ENCODE peak calls at places on chromosomes 4 and X, in six cellular contexts. A is thoracic aorta, K is neuronal stem cell, F is IMR-90, H is right lobe of liver, D is GM23248. B is an unnamed sample. For H3K27me3, the result is how much of the 10 kb centered on the place peaks cover.

GRCh38 chr4:128177376-128177959 is 110.1 kb downstream of the PGRMC2 start:
- DNase-seq in D (peak), K (no peak), A (no peak), F (no peak), H (no peak), B (no peak)

GRCh38 chr4:85812776-85813175 is 337.8 kb downstream of the ARHGAP24 start:
- DNase-seq in K (no peak), D (peak), H (no peak), F (peak), A (no peak), B (no peak)

GRCh38 chr4:101205878-101206277 is 141.4 kb downstream of the PPP3CA start:
- DNase-seq in H (no peak), D (peak), A (no peak), F (peak), K (no peak), B (no peak)

GRCh38 chr4:56314207-56314915 is 72.9 kb downstream of the AASDH start:
- DNase-seq in F (no peak), D (no peak), H (no peak), A (no peak), K (no peak), B (no peak)

GRCh38 chr4:3486556-3487270 is 23.6 kb downstream of the DOK7 start:
- DNase-seq in A (no peak), K (no peak), D (no peak), H (no peak), F (no peak), B (no peak)

GRCh38 chr4:139816856-139817255 is 151.2 kb downstream of the MGST2 start:
- DNase-seq in F (no peak), K (no peak), D (no peak), H (no peak), A (no peak), B (no peak)

GRCh38 chr4:146643812-146644401 is 5.2 kb downstream of the POU4F2 start:
- DNase-seq in F (peak), A (no peak), H (no peak), K (peak), D (peak), B (no peak)

GRCh38 chr4:105460306-105460705 is 13.6 kb downstream of the PPA2 start:
- DNase-seq in H (no peak), A (no peak), F (no peak), K (no peak), D (no peak), B (no peak)

GRCh38 chrX:149151805-149152757 is 353.0 kb downstream of the IDS start:
- DNase-seq in A (no peak), H (no peak), K (no peak), F (no peak), D (peak), B (no peak)

GRCh38 chr4:52173470-52174055 is 122.5 kb downstream of the SPATA18 start:
- DNase-seq in D (peak), H (peak), F (no peak), A (no peak), K (no peak), B (no peak)

GRCh38 chr4:37793562-37793961 is 32.9 kb upstream of the PGM2 start:
- DNase-seq in A (no peak), D (peak), F (peak), H (no peak), K (no peak), B (no peak)

GRCh38 chr4:176547005-176547404 is 227.2 kb downstream of the SPCS3 start:
- DNase-seq in H (no peak), F (peak), A (no peak), D (peak), K (no peak), B (no peak)

GRCh38 chr4:75036046-75036445 is 103.1 kb downstream of the PARM1 start:
- DNase-seq in D (no peak), K (no peak), A (no peak), H (no peak), F (no peak), B (no peak)

GRCh38 chr4:5798447-5798846 is 87.4 kb downstream of the EVC start:
- DNase-seq in H (no peak), A (no peak), D (peak), K (no peak), F (no peak), B (no peak)

GRCh38 chr4:107379054-107379869 is 340.8 kb downstream of the PAPSS1 start:
- DNase-seq in F (peak), K (no peak), A (no peak), D (peak), H (no peak), B (no peak)

GRCh38 chr4:2788532-2789103 is 4.3 kb upstream of the SH3BP2 start:
- DNase-seq in H (peak), K (no peak), D (peak), F (peak), A (no peak), B (no peak)

GRCh38 chrX:20455001-20455400 is 188.3 kb upstream of the RPS6KA3 start:
- DNase-seq in F (no peak), D (peak), K (no peak), A (no peak), H (no peak), B (no peak)

GRCh38 chrX:55007633-55008032 is 7.5 kb downstream of the APEX2 start:
- DNase-seq in F (peak), H (peak), K (no peak), A (no peak), D (peak), B (no peak)

GRCh38 chr4:6509587-6509986 is 37.2 kb upstream of the PPP2R2C start:
- DNase-seq in D (no peak), F (no peak), K (no peak), H (peak), A (no peak), B (no peak)

GRCh38 chrX:85017721-85018120 is 14.0 kb downstream of the APOOL start:
- DNase-seq in A (no peak), K (no peak), F (no peak), H (no peak), D (no peak), B (no peak)

GRCh38 chrX:45083314-45083713 is 117.4 kb downstream of the DIPK2B start:
- DNase-seq in D (no peak), A (no peak), K (no peak), F (no peak), H (no peak), B (no peak)

GRCh38 chrX:2767631-2768455 is 16.0 kb downstream of the XG start:
- DNase-seq in H (peak), F (peak), A (no peak), K (no peak), D (peak), B (no peak)

GRCh38 chr4:3257691-3258482 is 8.9 kb downstream of the MSANTD1 start:
- DNase-seq in H (no peak), F (peak), K (no peak), A (no peak), D (peak), B (no peak)

GRCh38 chr4:87566276-87566675 is 37.1 kb upstream of the SPARCL1 start:
- DNase-seq in H (no peak), A (no peak), D (no peak), K (no peak), F (no peak), B (no peak)

GRCh38 chr4:184375027-184375426 is 99.3 kb downstream of the IRF2 start:
- DNase-seq in F (peak), A (no peak), H (no peak), K (no peak), D (peak), B (no peak)

GRCh38 chr4:17771284-17771908 is 10.0 kb downstream of the FAM184B start:
- DNase-seq in H (no peak), D (no peak), F (no peak), K (no peak), A (no peak), B (no peak)

GRCh38 chr4:142683503-142683902 is 162.6 kb downstream of the INPP4B start:
- DNase-seq in D (no peak), H (no peak), A (no peak), F (no peak), K (no peak), B (no peak)

GRCh38 chr4:61923179-61923578 is 723.1 kb downstream of the ADGRL3 start:
- DNase-seq in F (no peak), A (no peak), H (no peak), D (no peak), K (no peak), B (no peak)

GRCh38 chr4:184385705-184386141 is 88.6 kb downstream of the IRF2 start:
- DNase-seq in K (no peak), D (no peak), F (no peak), A (no peak), H (peak), B (no peak)

GRCh38 chr4:16524911-16525574 is 298.8 kb upstream of the TAPT1 start:
- DNase-seq in H (no peak), A (no peak), F (peak), D (peak), K (no peak), B (no peak)

GRCh38 chr4:57989430-57989829 is 879.2 kb upstream of the IGFBP7 start:
- DNase-seq in F (no peak), A (no peak), H (no peak), K (no peak), D (no peak), B (no peak)

GRCh38 chr4:6235901-6236625 is 33.6 kb upstream of the WFS1 start:
- DNase-seq in D (no peak), H (peak), A (no peak), K (no peak), F (no peak), B (no peak)

GRCh38 chrX:154121961-154122360 is 22.1 kb upstream of the OPN1LW start:
- DNase-seq in F (no peak), K (no peak), H (no peak), D (no peak), A (no peak), B (no peak)

GRCh38 chrX:148567229-148567628 is 66.8 kb downstream of the AFF2 start:
- DNase-seq in H (no peak), F (peak), K (no peak), A (no peak), D (peak), B (no peak)

DNA sequence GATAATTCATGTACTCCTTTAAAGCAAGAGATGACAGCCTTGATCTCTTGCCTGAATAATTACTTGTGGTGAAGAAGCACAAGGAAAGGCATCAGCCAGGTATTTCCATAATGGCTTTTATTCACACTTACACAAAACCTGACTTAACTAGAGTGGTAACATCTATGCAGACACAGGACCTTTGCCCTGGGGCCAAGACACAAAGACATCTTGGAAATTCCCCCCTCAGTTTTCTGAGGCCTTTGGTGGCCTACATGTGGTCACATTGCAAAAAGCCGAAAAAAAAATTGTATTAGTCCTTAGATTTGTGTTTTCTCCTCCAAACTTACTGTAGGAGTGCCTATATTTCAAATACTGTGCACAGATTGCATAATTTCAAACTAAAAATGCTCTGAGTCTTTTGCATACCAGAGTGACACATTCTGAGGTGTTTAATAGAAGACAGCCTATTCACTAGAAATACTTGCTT is 172.4 kb downstream of the PDGFC start:
- DNase-seq in D (peak), F (peak), H (no peak), A (no peak), K (no peak), B (no peak)
- H3K27ac ChIP-seq in D (peak), F (peak), H (no peak), A (no peak), K (no peak), B (no peak)

GRCh38 chr4:1491630-1492457 is 85.6 kb upstream of the NKX1-1 start:
- DNase-seq in F (no peak), D (no peak), K (no peak), H (peak), A (no peak), B (no peak)

GRCh38 chr4:1494416-1495315 is 88.4 kb upstream of the NKX1-1 start:
- DNase-seq in H (peak), A (no peak), F (no peak), K (no peak), D (no peak), B (no peak)

GRCh38 chr4:1493540-1494287 is 87.5 kb upstream of the NKX1-1 start:
- DNase-seq in H (no peak), F (no peak), D (no peak), K (no peak), A (no peak), B (no peak)

GRCh38 chr4:1490906-1491629 is 84.8 kb upstream of the NKX1-1 start:
- DNase-seq in D (no peak), F (no peak), A (no peak), H (peak), K (no peak), B (no peak)

DNA sequence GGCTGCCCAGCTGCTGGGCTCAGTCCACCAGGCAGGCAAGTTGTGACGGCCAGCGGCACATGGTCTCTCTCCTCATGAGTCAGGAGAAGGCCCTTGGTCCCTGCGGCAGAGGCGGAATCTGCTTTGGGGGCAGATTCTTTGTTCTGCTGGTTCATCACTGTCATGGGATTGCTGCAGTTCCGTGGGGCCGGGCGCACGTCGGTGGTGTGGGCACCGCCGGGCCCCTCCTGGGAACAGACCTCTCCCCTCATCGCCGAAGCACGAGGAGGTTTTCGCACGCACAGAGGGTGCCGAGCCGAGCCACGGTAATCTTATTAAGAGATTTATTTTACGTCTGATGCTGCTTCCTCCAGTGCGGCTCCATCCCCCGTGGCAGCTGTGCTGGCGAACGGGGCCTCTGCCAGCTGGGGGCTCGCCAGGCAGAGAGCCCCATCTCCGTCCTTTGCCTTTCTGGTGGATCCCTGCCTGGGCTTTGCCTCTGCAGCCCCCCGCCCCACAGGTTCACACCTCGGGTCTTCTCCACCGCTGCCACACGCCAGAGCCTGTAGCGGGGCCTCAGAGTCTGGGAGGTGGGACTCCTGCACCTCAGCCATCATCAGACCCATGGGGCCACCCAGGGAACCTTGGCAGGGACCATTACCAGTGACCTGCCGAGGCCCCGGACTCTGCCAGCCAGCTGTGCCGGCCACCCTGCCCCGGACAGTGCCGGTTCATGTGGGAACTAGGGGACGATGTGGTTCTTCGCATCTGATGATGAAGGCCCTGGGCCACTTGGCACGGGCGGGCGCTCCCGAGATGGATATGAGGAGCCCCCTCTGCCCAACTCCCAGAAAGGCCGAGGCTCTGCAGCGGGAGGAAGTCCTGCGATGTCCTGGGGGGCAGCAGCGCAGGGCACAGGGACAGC is 86.6 kb upstream of the NKX1-1 start:
- DNase-seq in H (peak), K (no peak), F (no peak), D (no peak), A (no peak), B (no peak)
- H3K27me3 ChIP-seq in H (under half), K (under half), F (under half), D (under half), A (under half), B (under half)

GRCh38 chr4:84477738-84478137 is 21.4 kb downstream of the NKX6-1 start:
- DNase-seq in H (no peak), K (no peak), D (no peak), F (no peak), A (no peak), B (no peak)
- H3K4me3 ChIP-seq in H (no peak), K (no peak), D (no peak), F (no peak), A (no peak), B (no peak)

GRCh38 chr4:88969271-88969670 is 87.7 kb downstream of the FAM13A start:
- DNase-seq in D (no peak), K (no peak), H (no peak), A (no peak), F (no peak), B (no peak)
- H3K27ac ChIP-seq in D (no peak), K (no peak), H (no peak), A (no peak), F (no peak), B (no peak)

DNA sequence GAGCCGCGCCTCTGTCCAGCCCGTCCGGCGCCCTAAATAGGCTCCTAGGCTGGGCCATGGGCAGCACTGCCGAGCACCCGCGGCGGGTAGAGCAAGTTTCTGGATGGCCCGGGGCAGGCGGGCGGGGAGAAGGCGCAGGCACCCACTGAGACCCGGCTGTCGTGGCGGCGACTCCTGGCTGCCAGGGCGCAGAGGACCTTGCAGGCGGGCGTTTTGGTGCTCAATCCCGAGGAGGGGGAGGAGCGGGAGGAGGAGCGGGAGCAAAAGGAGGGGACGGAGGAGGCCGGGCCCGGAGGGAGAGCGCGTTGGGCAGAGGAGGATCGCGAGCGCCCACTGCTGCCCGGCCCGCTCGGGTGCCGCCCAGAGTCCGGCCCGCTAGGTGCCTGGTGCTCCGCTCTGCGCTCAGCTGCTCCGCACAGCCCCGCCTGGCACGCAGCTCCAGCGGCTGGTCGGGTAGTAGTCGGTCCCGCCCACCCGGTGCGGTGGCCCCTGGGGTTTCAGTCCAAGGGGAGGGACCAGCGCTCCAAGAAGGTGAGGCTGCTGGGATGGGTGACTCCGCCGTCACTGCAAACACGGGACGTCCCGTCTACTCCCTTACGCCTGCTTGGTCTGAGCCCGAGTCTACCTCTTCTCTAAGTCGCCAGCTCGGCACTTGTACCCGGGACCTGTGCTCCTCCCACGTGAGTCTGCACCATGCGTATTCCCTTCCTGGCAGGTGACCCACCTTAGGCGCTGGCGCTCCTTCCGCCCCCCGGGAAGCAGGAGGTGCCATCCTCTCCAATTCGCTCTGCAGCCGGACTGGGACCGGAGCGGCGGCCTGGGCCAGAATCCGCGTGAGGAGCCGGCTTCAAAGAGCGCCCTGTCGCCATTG is at the start of gene HS3ST1:
- DNase-seq in D (peak), A (peak), F (peak), K (peak), H (peak), B (peak)
- H3K27me3 ChIP-seq in D (under half), A (under half), F (under half), K (under half), H (under half), B (under half)

DNA sequence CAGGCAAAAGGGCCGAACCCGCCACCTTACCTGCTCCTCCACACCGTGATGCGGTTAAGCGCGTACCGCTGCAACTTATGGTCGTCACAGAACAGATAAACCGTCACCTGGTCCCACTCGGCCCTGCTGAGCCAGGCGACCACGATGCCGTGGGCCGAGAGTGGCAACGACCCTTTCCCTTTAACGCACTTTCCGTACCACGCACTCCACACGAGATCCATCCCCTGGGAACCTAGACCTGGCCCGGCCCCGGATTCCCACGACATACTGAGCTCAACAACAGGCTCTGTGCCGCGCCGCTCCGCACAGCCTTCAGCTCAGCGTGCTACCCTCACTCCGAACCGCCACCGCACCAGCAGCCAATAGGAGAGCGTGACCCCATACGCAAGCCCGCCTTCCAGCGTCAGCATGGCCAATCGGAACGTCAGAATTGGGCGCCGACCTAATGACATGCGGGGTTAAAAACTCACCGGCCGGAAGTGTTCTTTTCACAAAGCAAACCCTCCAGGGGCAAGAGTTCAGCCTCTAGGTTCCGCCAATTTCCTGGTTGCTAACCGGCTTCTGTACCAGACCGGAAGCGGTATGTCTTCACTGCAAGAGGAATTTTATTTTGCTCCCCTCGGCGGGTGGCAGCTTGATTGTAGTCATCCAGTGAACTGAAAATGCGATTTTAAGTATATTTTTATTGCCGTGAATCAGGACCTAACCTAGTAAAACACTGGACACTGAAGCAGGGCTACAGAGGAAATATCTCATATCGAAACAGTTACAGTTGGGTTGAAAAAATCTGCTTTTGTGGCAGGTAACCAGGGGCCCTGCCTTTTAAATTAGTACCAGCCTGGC is at the start of gene LAS1L:
- DNase-seq in D (peak), A (peak), K (peak), F (peak), H (peak), B (peak)
- H3K4me3 ChIP-seq in D (peak), A (peak), K (peak), F (peak), H (peak), B (peak)

GRCh38 chr4:145635630-145636029 is 16.4 kb downstream of the MMAA start:
- DNase-seq in F (no peak), A (no peak), D (peak), K (no peak), H (no peak), B (no peak)
- H3K27ac ChIP-seq in F (no peak), A (no peak), D (no peak), K (no peak), H (no peak), B (no peak)

B was measured in esophagus squamous epithelium.